ENCODE peak calls at places on chromosomes 6 and 20, in nine cellular contexts. One of them, this sample, is unnamed.

GRCh38 chr6:34544776-34545471 is 11.2 kb downstream of the SPDEF start:
- DNase-seq in skeletal muscle cell: no peak
- DNase-seq in right cardiac atrium: no peak
- DNase-seq in heart right ventricle: no peak
- DNase-seq in naive thymus-derived CD4-positive, alpha-beta T cell: no peak
- DNase-seq in OCI-LY7: no peak
- DNase-seq in H7: no peak
- DNase-seq in HCT116: no peak
- DNase-seq in fibroblast of lung: no peak
- DNase-seq in this sample: no peak

GRCh38 chr6:126040394-126040793 is 54.1 kb downstream of the TRMT11 start:
- DNase-seq in skeletal muscle cell: no peak
- DNase-seq in right cardiac atrium: no peak
- DNase-seq in heart right ventricle: no peak
- DNase-seq in naive thymus-derived CD4-positive, alpha-beta T cell: no peak
- DNase-seq in OCI-LY7: no peak
- DNase-seq in H7: no peak
- DNase-seq in HCT116: no peak
- DNase-seq in fibroblast of lung: no peak
- DNase-seq in this sample: no peak

GRCh38 chr20:53421343-53421742 is 172.3 kb downstream of the ZNF217 start:
- DNase-seq in skeletal muscle cell: no peak
- DNase-seq in right cardiac atrium: no peak
- DNase-seq in heart right ventricle: no peak
- DNase-seq in naive thymus-derived CD4-positive, alpha-beta T cell: no peak
- DNase-seq in OCI-LY7: no peak
- DNase-seq in H7: no peak
- DNase-seq in HCT116: no peak
- DNase-seq in fibroblast of lung: no peak
- DNase-seq in this sample: no peak

GRCh38 chr20:9838035-9838377 is 870 bp downstream of the PAK5 start:
- DNase-seq in skeletal muscle cell: no peak
- DNase-seq in right cardiac atrium: no peak
- DNase-seq in heart right ventricle: no peak
- DNase-seq in naive thymus-derived CD4-positive, alpha-beta T cell: no peak
- DNase-seq in OCI-LY7: no peak
- DNase-seq in H7: no peak
- DNase-seq in HCT116: no peak
- DNase-seq in fibroblast of lung: peak
- DNase-seq in this sample: no peak

GRCh38 chr6:111813247-111814162 is 59.7 kb downstream of the FYN start:
- DNase-seq in skeletal muscle cell: no peak
- DNase-seq in right cardiac atrium: no peak
- DNase-seq in heart right ventricle: no peak
- DNase-seq in naive thymus-derived CD4-positive, alpha-beta T cell: no peak
- DNase-seq in OCI-LY7: no peak
- DNase-seq in H7: no peak
- DNase-seq in HCT116: no peak
- DNase-seq in fibroblast of lung: no peak
- DNase-seq in this sample: no peak

GRCh38 chr6:137387365-137387764 is 106.8 kb downstream of the OLIG3 start:
- DNase-seq in skeletal muscle cell: no peak
- DNase-seq in right cardiac atrium: no peak
- DNase-seq in heart right ventricle: no peak
- DNase-seq in naive thymus-derived CD4-positive, alpha-beta T cell: no peak
- DNase-seq in OCI-LY7: no peak
- DNase-seq in H7: no peak
- DNase-seq in HCT116: no peak
- DNase-seq in fibroblast of lung: no peak
- DNase-seq in this sample: no peak

GRCh38 chr6:5082487-5083306 is 2.4 kb upstream of the PPP1R3G start:
- DNase-seq in skeletal muscle cell: peak
- DNase-seq in right cardiac atrium: peak
- DNase-seq in heart right ventricle: no peak
- DNase-seq in naive thymus-derived CD4-positive, alpha-beta T cell: no peak
- DNase-seq in OCI-LY7: no peak
- DNase-seq in H7: no peak
- DNase-seq in HCT116: peak
- DNase-seq in fibroblast of lung: peak
- DNase-seq in this sample: peak

GRCh38 chr6:73969982-73970960 is 274.3 kb downstream of the CD109 start:
- DNase-seq in skeletal muscle cell: no peak
- DNase-seq in right cardiac atrium: no peak
- DNase-seq in heart right ventricle: no peak
- DNase-seq in naive thymus-derived CD4-positive, alpha-beta T cell: no peak
- DNase-seq in OCI-LY7: peak
- DNase-seq in H7: no peak
- DNase-seq in HCT116: peak
- DNase-seq in fibroblast of lung: peak
- DNase-seq in this sample: no peak

GRCh38 chr6:7204726-7205125 is 97.0 kb downstream of the RREB1 start:
- DNase-seq in skeletal muscle cell: no peak
- DNase-seq in right cardiac atrium: no peak
- DNase-seq in heart right ventricle: no peak
- DNase-seq in naive thymus-derived CD4-positive, alpha-beta T cell: no peak
- DNase-seq in OCI-LY7: no peak
- DNase-seq in H7: no peak
- DNase-seq in HCT116: no peak
- DNase-seq in fibroblast of lung: no peak
- DNase-seq in this sample: no peak

GRCh38 chr20:17059465-17059864 is 167.4 kb upstream of the PCSK2 start:
- DNase-seq in skeletal muscle cell: no peak
- DNase-seq in right cardiac atrium: no peak
- DNase-seq in heart right ventricle: no peak
- DNase-seq in naive thymus-derived CD4-positive, alpha-beta T cell: no peak
- DNase-seq in OCI-LY7: no peak
- DNase-seq in H7: no peak
- DNase-seq in HCT116: peak
- DNase-seq in fibroblast of lung: no peak
- DNase-seq in this sample: no peak

GRCh38 chr6:56541736-56542366 is 100.8 kb downstream of the DST start:
- DNase-seq in skeletal muscle cell: no peak
- DNase-seq in right cardiac atrium: no peak
- DNase-seq in heart right ventricle: no peak
- DNase-seq in naive thymus-derived CD4-positive, alpha-beta T cell: no peak
- DNase-seq in OCI-LY7: no peak
- DNase-seq in H7: no peak
- DNase-seq in HCT116: no peak
- DNase-seq in fibroblast of lung: no peak
- DNase-seq in this sample: no peak

GRCh38 chr6:56539503-56540105 is 103.1 kb downstream of the DST start:
- DNase-seq in skeletal muscle cell: no peak
- DNase-seq in right cardiac atrium: no peak
- DNase-seq in heart right ventricle: no peak
- DNase-seq in naive thymus-derived CD4-positive, alpha-beta T cell: no peak
- DNase-seq in OCI-LY7: no peak
- DNase-seq in H7: no peak
- DNase-seq in HCT116: no peak
- DNase-seq in fibroblast of lung: no peak
- DNase-seq in this sample: no peak

GRCh38 chr6:56540950-56541600 is 101.6 kb downstream of the DST start:
- DNase-seq in skeletal muscle cell: no peak
- DNase-seq in right cardiac atrium: no peak
- DNase-seq in heart right ventricle: no peak
- DNase-seq in naive thymus-derived CD4-positive, alpha-beta T cell: no peak
- DNase-seq in OCI-LY7: no peak
- DNase-seq in H7: no peak
- DNase-seq in HCT116: no peak
- DNase-seq in fibroblast of lung: peak
- DNase-seq in this sample: no peak

GRCh38 chr6:56538851-56539250 is 103.8 kb downstream of the DST start:
- DNase-seq in skeletal muscle cell: no peak
- DNase-seq in right cardiac atrium: no peak
- DNase-seq in heart right ventricle: no peak
- DNase-seq in naive thymus-derived CD4-positive, alpha-beta T cell: no peak
- DNase-seq in OCI-LY7: no peak
- DNase-seq in H7: no peak
- DNase-seq in HCT116: no peak
- DNase-seq in fibroblast of lung: no peak
- DNase-seq in this sample: no peak

DNA sequence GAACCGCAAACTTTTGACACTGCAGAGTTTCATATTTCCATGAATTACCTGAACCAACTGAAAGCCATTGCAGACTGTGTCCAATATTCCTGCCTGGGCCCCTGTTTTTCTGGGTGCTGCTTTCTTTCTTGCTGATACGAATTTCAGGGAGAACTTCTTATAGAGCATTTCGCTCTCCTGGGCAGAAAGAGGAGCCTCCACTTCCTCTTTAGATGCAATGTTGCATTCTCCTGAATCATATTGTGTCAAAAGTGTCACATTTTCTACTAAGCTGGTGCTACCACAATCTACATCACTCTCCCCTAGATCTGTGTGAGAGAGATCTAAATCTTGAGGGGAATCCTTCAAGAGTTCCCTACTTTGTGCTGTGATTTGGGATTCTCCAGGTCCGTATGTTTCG is 102.5 kb downstream of the DST start:
- DNase-seq in skeletal muscle cell: no peak
- DNase-seq in right cardiac atrium: no peak
- DNase-seq in heart right ventricle: no peak
- DNase-seq in naive thymus-derived CD4-positive, alpha-beta T cell: no peak
- DNase-seq in OCI-LY7: no peak
- DNase-seq in H7: no peak
- DNase-seq in HCT116: no peak
- DNase-seq in fibroblast of lung: no peak
- DNase-seq in this sample: no peak
- H3K4me3 ChIP-seq in skeletal muscle cell: no peak
- H3K4me3 ChIP-seq in right cardiac atrium: peak
- H3K4me3 ChIP-seq in heart right ventricle: no peak
- H3K4me3 ChIP-seq in naive thymus-derived CD4-positive, alpha-beta T cell: no peak
- H3K4me3 ChIP-seq in OCI-LY7: no peak
- H3K4me3 ChIP-seq in H7: no peak
- H3K4me3 ChIP-seq in HCT116: no peak
- H3K4me3 ChIP-seq in fibroblast of lung: peak
- H3K4me3 ChIP-seq in this sample: no peak

DNA sequence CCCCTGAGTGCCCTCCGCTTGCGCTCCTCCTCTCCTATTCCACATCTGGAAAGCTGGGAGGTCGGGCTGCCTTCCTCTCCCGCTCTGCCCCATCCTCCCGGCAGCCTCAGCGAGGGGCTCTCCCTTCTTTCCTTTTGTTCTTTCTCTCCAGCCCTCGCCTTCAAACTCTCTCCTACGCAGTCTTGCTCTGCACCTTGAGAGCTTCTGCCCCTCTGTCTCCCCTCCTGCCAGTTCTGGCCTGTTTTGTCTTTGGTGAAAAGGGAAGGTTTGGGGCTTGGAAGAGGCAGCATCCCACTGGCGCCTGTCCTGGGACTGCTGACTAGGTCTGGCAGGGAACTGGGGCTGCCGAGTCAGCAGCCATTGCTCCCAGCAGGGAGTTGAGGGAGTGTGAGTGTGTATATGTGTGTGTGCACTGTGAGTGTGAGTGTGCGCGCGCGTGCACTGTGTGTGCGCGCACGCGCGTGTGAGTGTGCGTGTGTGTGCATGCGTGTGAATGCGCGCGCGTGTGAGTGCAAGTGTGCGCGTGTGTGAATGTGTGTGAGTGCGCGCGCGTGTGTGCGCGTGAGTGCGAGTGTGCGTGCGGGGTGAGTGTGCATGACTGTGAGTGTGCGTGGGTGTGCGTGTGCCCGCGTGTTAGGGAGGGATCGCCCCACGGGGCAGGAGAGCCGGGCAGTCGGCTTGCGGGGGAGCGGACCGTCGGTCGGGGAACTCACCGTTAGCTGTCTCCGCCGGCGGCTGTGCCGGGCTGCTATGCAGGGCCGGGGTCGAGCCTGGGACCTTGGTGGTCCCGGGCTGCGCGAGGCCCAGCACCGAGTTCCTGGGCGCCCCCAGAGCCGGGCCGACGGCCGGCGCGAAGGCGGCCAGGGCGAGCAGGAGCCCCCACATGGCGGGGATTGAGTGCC is 488 bp downstream of the CPXM1 start:
- DNase-seq in skeletal muscle cell: no peak
- DNase-seq in right cardiac atrium: peak
- DNase-seq in heart right ventricle: no peak
- DNase-seq in naive thymus-derived CD4-positive, alpha-beta T cell: no peak
- DNase-seq in OCI-LY7: no peak
- DNase-seq in H7: peak
- DNase-seq in HCT116: no peak
- DNase-seq in fibroblast of lung: peak
- DNase-seq in this sample: no peak
- H3K4me3 ChIP-seq in skeletal muscle cell: peak
- H3K4me3 ChIP-seq in right cardiac atrium: peak
- H3K4me3 ChIP-seq in heart right ventricle: peak
- H3K4me3 ChIP-seq in naive thymus-derived CD4-positive, alpha-beta T cell: peak
- H3K4me3 ChIP-seq in OCI-LY7: no peak
- H3K4me3 ChIP-seq in H7: peak
- H3K4me3 ChIP-seq in HCT116: no peak
- H3K4me3 ChIP-seq in fibroblast of lung: peak
- H3K4me3 ChIP-seq in this sample: peak

GRCh38 chr20:63177785-63178444 is 38.0 kb downstream of the YTHDF1 start:
- DNase-seq in skeletal muscle cell: no peak
- DNase-seq in right cardiac atrium: no peak
- DNase-seq in heart right ventricle: no peak
- DNase-seq in naive thymus-derived CD4-positive, alpha-beta T cell: no peak
- DNase-seq in OCI-LY7: no peak
- DNase-seq in H7: peak
- DNase-seq in HCT116: no peak
- DNase-seq in fibroblast of lung: no peak
- DNase-seq in this sample: no peak
- H3K4me3 ChIP-seq in skeletal muscle cell: no peak
- H3K4me3 ChIP-seq in right cardiac atrium: no peak
- H3K4me3 ChIP-seq in heart right ventricle: peak
- H3K4me3 ChIP-seq in naive thymus-derived CD4-positive, alpha-beta T cell: no peak
- H3K4me3 ChIP-seq in OCI-LY7: no peak
- H3K4me3 ChIP-seq in H7: peak
- H3K4me3 ChIP-seq in HCT116: no peak
- H3K4me3 ChIP-seq in fibroblast of lung: no peak
- H3K4me3 ChIP-seq in this sample: no peak

DNA sequence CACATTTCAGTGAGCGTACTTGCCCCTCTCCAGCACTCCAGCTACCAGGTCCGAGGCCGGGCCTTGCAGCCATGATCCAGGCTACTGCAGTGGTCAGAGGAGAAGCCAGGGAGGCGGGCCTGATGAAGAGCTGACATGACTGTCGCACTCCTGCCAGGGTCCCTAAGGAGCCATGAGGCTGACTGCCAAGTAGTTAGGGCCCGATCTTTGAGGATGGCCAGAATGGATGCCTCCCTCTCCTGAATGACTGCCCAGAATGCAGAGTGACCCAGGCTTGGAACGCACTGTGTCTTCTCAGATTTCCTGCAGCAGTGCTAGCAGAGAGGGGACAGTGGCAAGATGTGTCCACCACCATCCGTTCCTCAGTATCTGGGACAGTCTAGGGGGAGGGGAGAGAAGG is 24.7 kb upstream of the LRFN2 start:
- DNase-seq in skeletal muscle cell: no peak
- DNase-seq in right cardiac atrium: peak
- DNase-seq in heart right ventricle: peak
- DNase-seq in naive thymus-derived CD4-positive, alpha-beta T cell: no peak
- DNase-seq in OCI-LY7: no peak
- DNase-seq in H7: no peak
- DNase-seq in HCT116: no peak
- DNase-seq in fibroblast of lung: no peak
- DNase-seq in this sample: no peak
- H3K4me3 ChIP-seq in skeletal muscle cell: no peak
- H3K4me3 ChIP-seq in right cardiac atrium: no peak
- H3K4me3 ChIP-seq in heart right ventricle: no peak
- H3K4me3 ChIP-seq in naive thymus-derived CD4-positive, alpha-beta T cell: no peak
- H3K4me3 ChIP-seq in OCI-LY7: no peak
- H3K4me3 ChIP-seq in H7: no peak
- H3K4me3 ChIP-seq in HCT116: no peak
- H3K4me3 ChIP-seq in fibroblast of lung: no peak
- H3K4me3 ChIP-seq in this sample: no peak